ENCODE peak calls at places on chromosomes 5 and 9, in ten cellular contexts. Y, A, T, D, B, C, K, I, J and N are unnamed samples.

GRCh38 chr5:16913840-16914435 is 22.1 kb downstream of the MYO10 start:
- DNase-seq in B (no peak), I (peak), J (no peak), Y (no peak), K (no peak), D (no peak), T (no peak), A (peak), C (no peak), N (no peak)

GRCh38 chr5:191036-191948 is at the start of gene LRRC14B:
- DNase-seq in K (peak), J (no peak), D (peak), I (peak), B (no peak), T (no peak), A (peak), Y (no peak), C (no peak), N (peak)

GRCh38 chr9:96450613-96451544 is 910 bp downstream of the HABP4 start:
- DNase-seq in J (peak), A (peak), Y (peak), K (peak), B (peak), I (peak), D (peak), T (peak), C (no peak), N (peak)

GRCh38 chr9:35828716-35829083 is at the start of gene FAM221B:
- DNase-seq in K (peak), Y (peak), B (no peak), A (no peak), T (no peak), J (peak), D (no peak), C (no peak), I (no peak), N (peak)

GRCh38 chr5:43274435-43275114 is 38.6 kb downstream of the HMGCS1 start:
- DNase-seq in J (no peak), D (no peak), A (no peak), K (no peak), C (no peak), T (no peak), Y (no peak), I (peak), B (no peak), N (no peak)

GRCh38 chr5:93886917-93887361 is 145.5 kb upstream of the POU5F2 start:
- DNase-seq in T (peak), D (no peak), C (peak), A (no peak), J (peak), I (no peak), Y (peak), K (no peak), B (no peak), N (no peak)

GRCh38 chr5:172588380-172588779 is 52.7 kb upstream of the NEURL1B start:
- DNase-seq in T (no peak), A (no peak), C (no peak), I (no peak), J (no peak), K (no peak), B (no peak), Y (no peak), D (no peak), N (no peak)

GRCh38 chr9:134694368-134694665 is 52.7 kb downstream of the COL5A1 start:
- DNase-seq in T (no peak), B (no peak), D (no peak), Y (no peak), K (peak), A (no peak), I (no peak), C (no peak), J (no peak), N (no peak)

GRCh38 chr5:111016801-111017200 is 54.7 kb upstream of the TSLP start:
- DNase-seq in I (no peak), A (no peak), J (peak), B (no peak), Y (no peak), C (peak), K (no peak), T (peak), D (no peak), N (no peak)

DNA sequence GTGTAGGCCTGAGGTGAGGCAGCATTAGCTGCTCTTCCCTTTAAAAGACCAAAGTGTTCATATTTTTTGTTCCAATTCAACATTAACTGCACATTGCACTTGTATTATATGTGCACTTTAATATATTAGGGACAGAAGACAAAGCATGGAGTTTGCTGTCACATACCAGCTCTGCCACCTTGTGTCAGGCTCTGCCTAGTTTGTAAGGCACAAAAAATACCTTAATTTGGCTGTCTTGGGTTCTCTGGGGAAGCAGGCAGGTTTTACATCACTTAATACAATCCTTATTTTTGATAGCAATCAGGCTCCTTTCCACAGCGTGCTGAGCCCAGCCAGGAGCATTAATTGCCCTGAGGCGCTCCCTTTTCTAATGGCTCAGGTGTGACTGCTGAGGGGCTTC is 131.8 kb downstream of the SCAMP1 start:
- DNase-seq in Y (no peak), C (no peak), B (no peak), D (no peak), T (no peak), I (no peak), K (no peak), J (no peak), A (no peak), N (no peak)
- TF ChIP-seq CTCF in Y (no peak), C (no peak), B (no peak), D (no peak), T (no peak), I (no peak), K (no peak), J (no peak), A (no peak), N (no peak)

GRCh38 chr9:69931340-69931739 is 110.7 kb downstream of the CFAP95 start:
- DNase-seq in B (no peak), K (no peak), T (no peak), Y (peak), A (no peak), J (peak), C (peak), I (no peak), D (no peak), N (no peak)
- TF ChIP-seq CTCF in B (peak), K (no peak), T (peak), Y (peak), A (no peak), J (peak), C (peak), I (no peak), D (no peak), N (no peak)

DNA sequence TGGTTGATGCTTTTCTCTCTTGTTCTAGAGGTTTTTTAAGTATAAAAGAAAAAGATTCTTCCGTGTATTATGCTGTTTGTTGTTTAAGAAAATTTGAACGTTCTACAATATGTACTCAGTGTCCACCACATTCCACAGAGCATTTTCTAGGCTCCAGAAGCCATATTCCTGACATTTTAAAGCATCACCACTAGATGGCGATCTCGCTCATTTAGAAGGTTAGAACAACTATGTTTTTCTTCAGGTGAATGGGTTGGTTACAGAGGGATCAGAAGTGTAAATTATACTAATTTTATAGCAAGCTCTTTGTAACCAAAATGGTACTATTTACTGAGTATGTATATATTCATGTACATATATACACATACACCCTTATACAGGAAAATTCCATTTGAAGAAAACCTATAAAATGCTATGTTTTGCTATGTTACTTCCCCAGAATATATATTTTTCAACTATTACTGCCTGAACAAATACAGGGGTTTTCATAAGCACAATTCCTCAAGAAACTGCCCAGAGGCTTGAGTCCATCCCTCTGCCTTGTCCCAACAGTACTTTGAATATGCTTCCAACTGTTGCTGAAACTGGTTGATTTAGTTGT is 284.3 kb downstream of the CCDC171 start:
- DNase-seq in C (peak), J (peak), B (peak), A (peak), Y (peak), D (peak), T (peak), I (no peak), K (no peak), N (peak)
- TF ChIP-seq CTCF in C (peak), J (peak), B (peak), A (peak), Y (peak), D (peak), T (peak), I (peak), K (peak), N (peak)

DNA sequence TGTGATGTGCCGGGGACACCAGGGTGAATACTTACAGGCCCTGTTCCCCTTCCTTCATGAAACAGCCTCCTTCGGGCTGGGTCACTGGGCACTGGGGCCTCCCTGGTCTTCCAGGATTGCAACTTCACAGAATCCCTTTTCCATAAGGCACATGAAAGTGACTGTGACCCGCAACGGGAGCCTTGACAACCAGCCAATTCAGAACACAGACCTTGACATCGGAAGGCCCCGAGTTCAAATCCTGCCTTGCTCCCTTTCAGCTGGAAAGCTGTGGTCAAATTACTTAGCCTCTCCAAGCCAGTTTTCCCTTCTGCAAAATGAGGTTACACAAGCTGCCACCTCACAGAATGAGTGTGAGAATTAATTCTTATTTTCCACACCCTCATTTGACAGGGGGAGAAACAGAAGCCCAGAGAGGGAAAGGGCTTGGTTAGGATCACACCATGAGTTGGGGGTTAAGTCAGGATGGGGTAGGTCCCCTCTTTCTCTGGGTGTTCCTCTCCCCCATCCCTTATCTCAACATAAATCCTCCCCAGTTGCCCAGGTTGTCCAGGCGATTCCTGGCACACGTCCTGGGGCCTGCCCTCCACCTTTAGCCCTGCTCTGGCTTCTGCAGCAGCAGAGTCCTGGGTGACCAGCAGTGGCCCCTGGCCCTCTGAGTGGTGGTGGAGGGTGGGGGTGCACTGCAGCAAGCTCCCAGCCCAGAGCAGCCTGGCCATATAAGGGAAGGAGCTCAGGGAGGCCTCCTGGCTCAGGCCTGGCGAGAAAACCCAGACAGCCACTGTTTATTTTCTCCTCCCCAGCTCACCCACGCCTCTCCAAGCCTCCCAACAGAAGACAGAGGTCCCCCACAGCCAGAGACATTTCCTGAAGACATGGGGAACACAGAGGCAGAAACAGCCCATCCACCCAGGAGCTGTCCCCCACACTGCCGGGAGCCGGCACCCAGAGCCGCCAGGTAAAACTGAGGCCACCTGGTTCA is 44.5 kb upstream of the IL17B start:
- DNase-seq in B (no peak), K (no peak), C (peak), J (no peak), I (no peak), T (peak), Y (no peak), D (no peak), A (no peak), N (no peak)
- TF ChIP-seq CTCF in B (no peak), K (no peak), C (no peak), J (no peak), I (no peak), T (no peak), Y (no peak), D (no peak), A (no peak), N (no peak)

GRCh38 chr5:116154252-116154651 is 69.4 kb downstream of the COMMD10 start:
- DNase-seq in I (no peak), K (no peak), B (no peak), A (no peak), J (no peak), C (no peak), D (no peak), Y (no peak), T (no peak), N (no peak)
- TF ChIP-seq CTCF in I (no peak), K (no peak), B (no peak), A (no peak), J (no peak), C (no peak), D (no peak), Y (no peak), T (no peak), N (no peak)

GRCh38 chr9:136949817-136950655 is 2.0 kb upstream of the LCN12 start:
- DNase-seq in Y (peak), D (peak), B (peak), I (peak), J (peak), K (peak), C (peak), A (peak), T (peak), N (peak)
- TF ChIP-seq CTCF in Y (no peak), D (peak), B (no peak), I (no peak), J (no peak), K (peak), C (no peak), A (peak), T (no peak), N (no peak)

DNA sequence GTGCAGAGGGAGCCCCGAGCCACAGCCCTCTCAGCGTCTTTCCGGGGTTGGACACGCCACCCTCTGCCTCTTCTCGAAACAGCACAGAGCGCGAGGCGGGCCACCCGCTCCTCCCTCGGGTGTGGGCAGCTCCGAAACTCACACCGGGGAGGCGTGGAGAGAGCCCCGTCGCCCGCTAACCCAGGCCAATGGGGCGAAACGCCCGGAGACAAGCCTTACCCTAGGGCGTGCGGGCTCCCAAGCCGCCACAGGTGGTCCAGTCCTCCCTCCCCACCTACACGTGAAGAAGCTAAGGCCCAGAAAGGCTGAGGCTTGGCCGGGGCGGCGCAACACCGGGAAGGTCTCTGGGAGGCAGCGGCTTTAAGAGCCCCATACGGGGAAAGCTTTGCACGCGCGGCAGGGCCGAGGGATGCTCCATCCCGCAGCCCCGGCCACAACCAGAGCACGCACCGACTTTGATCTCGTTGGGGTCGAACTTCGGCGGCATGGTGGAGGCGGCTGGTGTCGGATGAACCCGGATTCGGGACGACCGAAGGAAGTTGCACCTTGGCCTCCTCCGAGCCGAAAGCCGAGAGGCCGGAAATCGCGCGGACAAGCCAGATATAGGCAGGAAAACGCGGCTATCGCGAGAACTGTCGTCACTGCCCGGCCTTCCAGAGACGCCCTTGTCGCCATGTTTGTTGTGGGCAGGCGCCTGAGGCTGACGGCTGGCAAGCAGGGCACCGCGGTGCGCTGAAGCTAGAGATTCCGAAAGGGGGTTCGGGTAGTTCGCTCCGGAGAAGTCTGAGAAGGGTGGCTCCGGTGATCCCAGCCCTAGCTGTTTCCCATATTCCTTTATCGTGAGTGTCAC is at the start of the genes LRSAM1 and RPL12:
- DNase-seq in I (peak), K (peak), A (peak), D (peak), T (peak), B (peak), Y (peak), J (peak), C (peak), N (peak)
- TF ChIP-seq CTCF in I (no peak), K (no peak), A (no peak), D (peak), T (no peak), B (peak), Y (no peak), J (peak), C (no peak), N (no peak)

GRCh38 chr5:97194366-97194765 is 11.3 kb upstream of the RIOK2 start:
- DNase-seq in Y (no peak), I (no peak), A (no peak), D (no peak), C (no peak), J (no peak), T (no peak), B (no peak), K (no peak), N (no peak)

GRCh38 chr5:97191893-97192292 is 8.8 kb upstream of the RIOK2 start:
- DNase-seq in I (no peak), Y (no peak), T (no peak), K (no peak), A (no peak), J (no peak), C (no peak), D (no peak), B (no peak), N (no peak)

DNA sequence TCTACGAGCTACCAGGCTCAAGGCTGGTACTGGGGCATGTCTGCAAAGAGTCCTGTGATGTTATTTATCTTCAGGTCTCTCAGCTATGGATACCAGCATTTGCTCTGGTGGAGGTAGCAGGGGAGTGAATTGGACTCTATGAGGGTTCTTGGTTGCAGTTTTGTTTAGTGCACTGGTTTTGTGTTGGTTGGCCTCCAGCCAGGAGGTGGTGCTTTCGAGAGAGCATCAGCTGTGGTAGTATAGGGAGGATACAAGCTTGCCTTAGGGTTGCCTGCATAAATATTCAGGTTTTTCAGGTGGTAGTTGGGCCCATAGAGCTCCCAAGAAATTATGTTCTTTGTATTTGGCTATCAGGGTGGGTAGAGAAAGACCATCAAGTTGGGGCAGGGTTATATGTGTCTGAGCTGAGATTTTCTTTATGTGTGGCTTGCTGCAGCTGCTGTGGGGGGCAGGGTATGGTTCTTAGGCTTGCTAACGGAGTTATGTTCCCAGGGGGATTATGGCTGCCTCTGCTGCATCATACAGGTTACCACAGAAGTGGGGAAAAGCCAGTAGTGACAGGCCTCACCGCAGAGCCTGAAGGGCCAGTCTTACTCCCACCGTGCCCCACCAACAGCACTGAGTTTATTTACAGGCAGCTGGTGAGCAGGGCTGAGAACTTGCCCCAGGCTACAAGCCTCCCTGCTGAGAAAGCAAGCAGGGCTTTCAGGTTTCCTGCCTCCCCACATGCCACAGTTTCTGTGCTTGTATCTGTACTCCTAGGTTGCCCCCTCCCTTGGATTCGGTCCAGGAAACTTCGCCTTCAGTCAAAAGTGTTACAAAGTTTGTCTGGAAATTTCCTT is 9.8 kb upstream of the RIOK2 start:
- DNase-seq in I (no peak), D (no peak), T (peak), J (no peak), B (no peak), K (no peak), C (no peak), A (no peak), Y (no peak), N (no peak)
- TF ChIP-seq CTCF in I (no peak), D (no peak), T (no peak), J (no peak), B (no peak), K (no peak), C (no peak), A (no peak), Y (no peak), N (no peak)

GRCh38 chr9:127628644-127629467 is 16.8 kb downstream of the STXBP1 start:
- DNase-seq in A (no peak), C (peak), B (no peak), J (peak), K (no peak), Y (no peak), T (no peak), D (no peak), I (no peak), N (no peak)

GRCh38 chr9:127626752-127627493 is 14.8 kb downstream of the STXBP1 start:
- DNase-seq in D (no peak), A (no peak), J (no peak), B (no peak), Y (no peak), K (no peak), C (no peak), T (no peak), I (no peak), N (no peak)

GRCh38 chr9:127627494-127627855 is 15.4 kb downstream of the STXBP1 start:
- DNase-seq in A (no peak), D (no peak), J (no peak), C (no peak), T (no peak), I (no peak), K (no peak), B (no peak), Y (no peak), N (no peak)

GRCh38 chr9:127633216-127633615 is 21.1 kb downstream of the STXBP1 start:
- DNase-seq in K (no peak), I (no peak), B (no peak), Y (no peak), T (no peak), D (no peak), J (no peak), A (no peak), C (no peak), N (no peak)

DNA sequence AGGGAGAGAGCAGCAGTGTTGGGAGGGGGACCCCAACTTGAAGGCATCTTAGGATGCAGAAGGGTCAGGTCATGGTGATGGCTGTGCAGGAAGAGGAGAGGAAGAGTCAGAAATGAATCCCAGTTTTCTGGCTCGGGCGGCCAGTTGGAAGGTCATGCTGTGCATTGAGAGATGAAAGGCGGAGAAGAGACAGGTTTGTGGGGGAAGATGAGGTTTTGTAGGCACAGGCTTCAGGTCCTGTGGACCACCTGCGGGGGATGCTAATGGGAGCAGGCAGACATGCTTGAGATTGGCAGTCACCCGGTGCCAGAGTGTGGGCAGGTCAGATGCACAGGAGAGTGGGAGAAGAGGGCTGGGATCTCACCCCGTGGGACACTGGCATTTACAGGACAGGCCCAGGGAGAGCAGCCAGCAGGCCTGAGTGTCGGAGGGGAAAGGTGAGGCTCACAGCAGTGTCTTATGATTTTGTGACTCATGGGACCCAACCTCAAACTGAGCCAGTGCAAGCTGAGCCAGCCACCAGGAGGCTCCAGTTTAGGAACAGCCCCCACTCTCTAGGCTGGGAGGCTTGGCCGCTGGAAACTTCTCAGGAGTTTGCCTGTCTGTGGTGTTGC is 17.5 kb downstream of the STXBP1 start:
- DNase-seq in K (no peak), T (no peak), C (no peak), A (no peak), B (no peak), J (no peak), Y (no peak), I (no peak), D (no peak), N (no peak)
- TF ChIP-seq CTCF in K (no peak), T (peak), C (peak), A (no peak), B (no peak), J (peak), Y (no peak), I (no peak), D (no peak), N (no peak)